ENCODE peak calls at places on chromosome 11, in nine cellular contexts. W is endothelial cell, K is epithelial cell of esophagus, U is psoas muscle, N is Calu3, L is fibroblast of mammary gland, Y is GM10248, Z is brain microvascular endothelial cell, J is GM20000. R is an unnamed sample.

GRCh38 chr11:129766858-129767604 is 48.6 kb upstream of the TMEM45B start:
- DNase-seq in J (no peak), N (peak), Y (no peak), K (peak), L (peak), U (no peak), W (peak), Z (peak), R (peak)

GRCh38 chr11:20275987-20276660 is 87.4 kb upstream of the HTATIP2 start:
- DNase-seq in N (no peak), U (no peak), Y (no peak), K (no peak), Z (no peak), J (no peak), L (no peak), W (no peak), R (no peak)

GRCh38 chr11:64466115-64466718 is 107.3 kb downstream of the RPS6KA4 start:
- DNase-seq in U (no peak), Y (no peak), W (no peak), K (no peak), Z (no peak), L (no peak), N (no peak), J (no peak), R (no peak)

GRCh38 chr11:71426413-71426812 is 21.8 kb downstream of the DHCR7 start:
- DNase-seq in K (no peak), W (no peak), N (no peak), U (no peak), Z (no peak), Y (no peak), J (no peak), L (peak), R (no peak)

GRCh38 chr11:125489166-125489565 is 6.9 kb downstream of the FEZ1 start:
- DNase-seq in Y (no peak), N (no peak), U (no peak), J (no peak), L (no peak), W (no peak), K (no peak), Z (no peak), R (no peak)

GRCh38 chr11:84780689-84781293 is 846.4 kb downstream of the DLG2 start:
- DNase-seq in U (no peak), Z (peak), L (peak), N (no peak), Y (no peak), J (no peak), K (peak), W (no peak), R (peak)

GRCh38 chr11:6040874-6041273 is 10.3 kb upstream of the OR56A1 start:
- DNase-seq in L (no peak), W (no peak), Z (no peak), U (no peak), N (no peak), Y (no peak), J (no peak), K (no peak), R (no peak)

GRCh38 chr11:119026970-119027369 is 3.7 kb downstream of the SLC37A4 start:
- DNase-seq in J (no peak), Y (no peak), W (no peak), Z (no peak), K (no peak), N (no peak), L (no peak), U (no peak), R (no peak)

GRCh38 chr11:1922411-1923113 is 3.1 kb downstream of the TNNT3 start:
- DNase-seq in L (no peak), W (no peak), J (no peak), K (no peak), Z (no peak), U (peak), N (no peak), Y (no peak), R (no peak)

GRCh38 chr11:62322524-62322923 is 14.7 kb upstream of the ASRGL1 start:
- DNase-seq in L (no peak), Z (no peak), J (no peak), W (no peak), N (no peak), Y (no peak), K (no peak), U (no peak), R (no peak)

GRCh38 chr11:69443968-69444364 is 37.5 kb upstream of the LINC01488 start:
- DNase-seq in L (peak), Z (peak), N (no peak), Y (no peak), K (peak), J (no peak), U (no peak), W (peak), R (peak)

GRCh38 chr11:61712911-61713310 is 32.7 kb downstream of the DAGLA start:
- DNase-seq in U (no peak), J (no peak), N (no peak), L (no peak), Y (no peak), W (no peak), K (no peak), Z (no peak), R (no peak)

GRCh38 chr11:504053-504993 is 2.7 kb downstream of the RNH1 start:
- DNase-seq in U (peak), Z (no peak), Y (no peak), L (peak), N (no peak), J (peak), W (no peak), K (peak), R (no peak)

GRCh38 chr11:3104961-3105790 is 48.0 kb upstream of the CARS1 start:
- DNase-seq in N (no peak), J (no peak), U (no peak), L (no peak), K (no peak), Y (no peak), Z (no peak), W (no peak), R (no peak)

GRCh38 chr11:101881586-101881985 is 33.2 kb upstream of the CEP126 start:
- DNase-seq in N (no peak), Z (no peak), W (no peak), Y (no peak), K (peak), L (peak), U (no peak), J (no peak), R (no peak)

GRCh38 chr11:101885631-101886030 is 29.2 kb upstream of the CEP126 start:
- DNase-seq in U (no peak), L (no peak), Y (no peak), J (no peak), W (no peak), N (no peak), K (no peak), Z (no peak), R (no peak)

DNA sequence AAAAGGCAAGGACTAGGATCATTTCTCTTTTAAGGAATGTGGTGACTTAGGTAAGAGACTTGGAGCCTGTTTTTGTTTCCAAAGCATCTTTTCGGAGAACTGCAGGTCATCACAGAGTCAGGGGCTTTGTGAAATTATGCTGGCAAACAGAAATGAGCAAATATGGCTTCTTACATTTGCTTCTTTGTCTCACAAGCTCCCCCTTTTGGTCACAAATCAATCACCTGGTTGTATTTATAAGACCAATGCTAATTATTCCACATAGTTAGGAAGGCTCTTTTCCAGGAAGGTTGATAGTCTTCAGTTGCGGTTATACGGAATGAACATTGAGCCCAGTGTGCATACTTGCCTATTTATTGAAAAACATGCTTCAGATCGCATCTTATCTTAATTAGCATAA is 34.6 kb upstream of the CEP126 start:
- DNase-seq in N (peak), W (no peak), Z (peak), U (no peak), Y (peak), K (peak), J (peak), L (peak), R (peak)
- TF ChIP-seq CTCF in N (peak), W (peak), Z (peak), U (no peak), Y (peak), K (peak), J (peak), L (peak), R (peak)

GRCh38 chr11:92627615-92628201 is 341.7 kb upstream of the MTNR1B start:
- DNase-seq in Z (peak), J (no peak), W (no peak), K (peak), U (no peak), N (peak), L (peak), Y (no peak), R (peak)
- TF ChIP-seq CTCF in Z (no peak), J (no peak), W (no peak), K (no peak), U (no peak), N (no peak), L (no peak), Y (no peak), R (no peak)

DNA sequence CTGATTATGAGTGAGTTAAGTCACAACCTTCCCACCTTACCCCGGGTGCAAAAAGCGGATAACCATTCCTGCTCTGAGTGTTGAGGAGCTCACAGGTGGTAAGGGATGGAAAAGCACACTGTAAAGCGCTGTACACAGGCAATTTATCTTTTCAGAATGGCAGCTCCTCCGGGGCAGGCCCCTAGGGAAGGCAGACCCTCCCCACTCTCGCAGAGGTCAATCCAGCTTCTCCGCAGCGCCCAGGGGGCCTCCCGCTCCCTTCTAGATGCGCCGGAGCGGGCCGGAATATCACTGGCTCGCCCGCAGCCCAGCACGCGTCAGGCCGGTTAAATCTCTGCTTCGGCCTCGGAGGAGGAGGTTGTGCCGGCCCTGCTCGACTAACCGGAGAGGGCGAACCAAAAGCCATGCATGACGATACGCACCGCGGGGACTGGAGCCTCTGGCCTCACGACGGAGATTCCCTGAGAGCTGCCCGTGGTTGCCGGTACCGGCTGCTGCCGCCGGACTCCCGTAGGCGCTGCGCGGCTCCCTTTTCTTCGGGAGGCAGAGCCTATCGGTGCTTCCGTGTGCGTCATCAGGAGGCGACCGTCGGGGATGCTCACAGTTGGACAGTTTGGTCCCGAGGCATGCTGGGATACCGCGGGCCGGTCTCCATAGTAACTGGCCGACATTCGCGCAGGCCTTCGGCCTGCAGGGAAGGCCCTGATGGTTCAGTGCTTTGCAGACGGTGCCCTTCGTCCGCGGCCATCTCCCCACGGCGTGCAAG is at the start of gene BRMS1:
- DNase-seq in N (peak), U (peak), J (peak), K (peak), Z (peak), Y (peak), L (peak), W (peak), R (peak)
- TF ChIP-seq CTCF in N (no peak), U (peak), J (no peak), K (peak), Z (peak), Y (no peak), L (peak), W (no peak), R (peak)

GRCh38 chr11:67601098-67601497 is 5.6 kb upstream of the NDUFV1 start:
- DNase-seq in Z (no peak), Y (no peak), J (no peak), U (no peak), K (no peak), N (no peak), L (no peak), W (no peak), R (no peak)
- TF ChIP-seq CTCF in Z (no peak), Y (no peak), J (no peak), U (no peak), K (no peak), N (no peak), L (no peak), W (no peak), R (no peak)

GRCh38 chr11:79362821-79363220 is 78.0 kb downstream of the TENM4 start:
- DNase-seq in J (no peak), Z (no peak), U (no peak), Y (no peak), W (no peak), K (peak), N (no peak), L (no peak), R (no peak)

GRCh38 chr11:79366218-79366617 is 74.6 kb downstream of the TENM4 start:
- DNase-seq in U (no peak), K (peak), Y (no peak), L (no peak), W (no peak), J (no peak), N (no peak), Z (no peak), R (no peak)

GRCh38 chr11:79362358-79362757 is 78.5 kb downstream of the TENM4 start:
- DNase-seq in Y (no peak), J (no peak), W (no peak), L (no peak), Z (no peak), K (no peak), U (no peak), N (no peak), R (no peak)

GRCh38 chr11:79363861-79364378 is 76.9 kb downstream of the TENM4 start:
- DNase-seq in J (no peak), L (peak), U (no peak), Y (no peak), N (no peak), W (no peak), Z (no peak), K (peak), R (no peak)

GRCh38 chr11:79363261-79363660 is 77.6 kb downstream of the TENM4 start:
- DNase-seq in N (no peak), L (no peak), Z (no peak), U (no peak), J (no peak), W (no peak), K (peak), Y (no peak), R (no peak)
- TF ChIP-seq CTCF in N (no peak), L (no peak), Z (no peak), U (no peak), J (no peak), W (no peak), K (no peak), Y (no peak), R (no peak)

GRCh38 chr11:121338536-121338935 is 46.0 kb downstream of the SC5D start:
- DNase-seq in N (no peak), Z (no peak), L (no peak), U (no peak), Y (no peak), J (no peak), K (no peak), W (no peak), R (no peak)

GRCh38 chr11:121337078-121337477 is 44.5 kb downstream of the SC5D start:
- DNase-seq in K (no peak), J (no peak), Z (no peak), W (no peak), N (no peak), Y (no peak), L (no peak), U (no peak), R (no peak)

GRCh38 chr11:121336279-121336947 is 43.8 kb downstream of the SC5D start:
- DNase-seq in Y (no peak), U (no peak), Z (no peak), L (no peak), W (no peak), N (no peak), J (no peak), K (no peak), R (no peak)

GRCh38 chr11:121337740-121338272 is 45.2 kb downstream of the SC5D start:
- DNase-seq in U (no peak), L (no peak), Z (no peak), N (no peak), J (no peak), W (no peak), K (no peak), Y (no peak), R (no peak)

DNA sequence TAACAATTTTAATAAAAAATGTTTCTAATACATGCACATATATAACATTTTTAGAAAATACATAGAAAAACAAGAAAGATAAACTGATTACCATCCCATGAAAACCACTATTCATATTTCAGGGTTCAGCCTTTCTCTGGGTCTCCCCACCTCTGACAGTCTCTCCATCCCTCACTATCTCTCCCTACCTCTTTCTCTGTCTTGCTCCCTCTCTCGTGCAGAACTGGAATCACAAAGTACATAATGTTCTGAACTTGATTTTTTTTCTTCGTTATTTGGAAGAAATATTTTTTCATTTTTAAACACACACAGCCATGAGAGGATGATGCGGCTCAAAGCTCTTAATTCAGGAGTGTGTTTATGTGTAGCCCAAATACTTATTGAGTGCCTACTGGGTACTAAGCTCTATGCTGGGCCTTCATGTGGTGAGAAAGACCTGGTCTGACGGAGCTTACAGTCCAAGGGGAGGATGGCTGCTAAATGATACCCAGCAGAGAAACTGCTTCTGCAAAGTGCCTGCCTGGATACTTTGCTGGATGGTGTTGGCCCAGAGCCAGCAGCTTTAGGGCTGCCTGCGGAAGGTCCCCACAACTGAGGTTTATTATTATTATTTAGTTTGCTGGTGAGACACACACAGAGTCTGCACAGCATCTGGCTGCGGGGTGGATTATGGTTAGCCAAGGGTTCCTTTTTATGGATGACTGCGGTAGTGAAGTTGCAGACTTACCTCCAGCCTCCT is 42.6 kb downstream of the SC5D start:
- DNase-seq in L (no peak), J (no peak), W (no peak), U (no peak), Y (no peak), K (no peak), N (no peak), Z (no peak), R (peak)
- TF ChIP-seq CTCF in L (peak), J (no peak), W (no peak), U (no peak), Y (no peak), K (no peak), N (no peak), Z (peak), R (peak)

DNA sequence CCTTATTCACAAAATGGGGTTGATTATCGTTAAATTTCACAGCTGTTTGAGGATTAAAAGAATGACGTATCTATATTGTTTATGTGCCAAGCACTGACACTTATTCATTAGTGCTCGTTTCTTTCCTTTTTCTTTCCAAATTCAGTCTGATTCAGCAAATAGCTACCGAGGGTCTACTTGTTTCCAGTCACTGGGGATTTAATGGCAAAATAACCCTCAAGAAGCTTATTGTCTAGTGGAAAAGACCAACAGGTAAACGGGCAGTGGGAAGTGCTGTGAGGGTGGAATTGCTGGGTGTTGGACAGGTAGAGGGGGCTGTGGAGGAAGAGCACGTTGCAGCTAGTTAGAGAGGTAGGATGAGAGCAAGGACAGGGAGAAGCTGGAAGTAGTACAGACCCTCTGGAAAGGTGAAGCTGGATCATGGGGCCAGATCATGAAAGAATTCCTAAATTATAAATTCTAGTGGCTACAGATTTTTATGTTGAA is 48.3 kb upstream of the BIRC3 start:
- DNase-seq in Y (no peak), N (no peak), J (no peak), W (no peak), U (no peak), Z (no peak), L (no peak), K (peak), R (no peak)
- TF ChIP-seq CTCF in Y (no peak), N (no peak), J (no peak), W (no peak), U (no peak), Z (no peak), L (no peak), K (no peak), R (peak)

GRCh38 chr11:120952503-120953229 is 71.2 kb upstream of the TBCEL start:
- DNase-seq in L (peak), Y (peak), J (peak), Z (peak), K (peak), W (peak), N (peak), U (peak), R (peak)
- TF ChIP-seq CTCF in L (peak), Y (peak), J (peak), Z (peak), K (peak), W (peak), N (peak), U (peak), R (peak)

R was measured in HFFc6.